ENCODE peak calls at places on chromosomes 16 and 17, in eight cellular contexts. E, O, F, C, A, N, Y and H are unnamed samples.

GRCh38 chr16:317583-317982 is 34.6 kb downstream of the PDIA2 start:
- DNase-seq in Y (no peak), E (no peak), F (no peak), C (no peak), A (no peak), O (no peak), N (no peak), H (no peak)

GRCh38 chr17:38735161-38735997 is 5.2 kb downstream of the CISD3 start:
- DNase-seq in E (peak), Y (no peak), O (peak), F (no peak), A (peak), C (peak), N (peak), H (peak)

GRCh38 chr17:3799181-3799627 is 1.8 kb downstream of the ITGAE start:
- DNase-seq in C (no peak), A (no peak), Y (no peak), O (peak), N (no peak), E (no peak), F (no peak), H (no peak)

GRCh38 chr17:55710410-55710809 is 12.3 kb downstream of the TMEM100 start:
- DNase-seq in A (no peak), Y (no peak), F (no peak), O (no peak), N (no peak), C (no peak), E (no peak), H (no peak)

GRCh38 chr17:28827672-28828071 is 14.9 kb downstream of the FAM222B start:
- DNase-seq in N (no peak), Y (no peak), F (no peak), C (no peak), E (no peak), A (no peak), O (no peak), H (no peak)

GRCh38 chr17:45955326-45955725 is 43.7 kb upstream of the STH start:
- DNase-seq in A (no peak), F (no peak), E (no peak), C (no peak), Y (no peak), N (no peak), O (no peak), H (no peak)

GRCh38 chr17:71437176-71437575 is 683.6 kb upstream of the SOX9 start:
- DNase-seq in N (no peak), Y (no peak), A (no peak), F (no peak), E (no peak), O (no peak), C (no peak), H (no peak)

GRCh38 chr16:28478511-28479180 is 6.5 kb upstream of the NPIPB7 start:
- DNase-seq in C (no peak), A (no peak), N (no peak), O (no peak), Y (no peak), E (no peak), F (no peak), H (no peak)

GRCh38 chr17:55271223-55271571 is 6.4 kb downstream of the HLF start:
- DNase-seq in A (no peak), C (no peak), Y (no peak), O (no peak), F (no peak), E (no peak), N (no peak), H (no peak)

GRCh38 chr17:39349246-39349645 is 52.2 kb downstream of the FBXL20 start:
- DNase-seq in C (no peak), O (no peak), F (no peak), Y (no peak), E (no peak), A (no peak), N (no peak), H (no peak)

GRCh38 chr17:71224824-71225575 is 895.8 kb upstream of the SOX9 start:
- DNase-seq in N (no peak), O (no peak), Y (no peak), C (peak), E (no peak), A (no peak), F (no peak), H (no peak)

DNA sequence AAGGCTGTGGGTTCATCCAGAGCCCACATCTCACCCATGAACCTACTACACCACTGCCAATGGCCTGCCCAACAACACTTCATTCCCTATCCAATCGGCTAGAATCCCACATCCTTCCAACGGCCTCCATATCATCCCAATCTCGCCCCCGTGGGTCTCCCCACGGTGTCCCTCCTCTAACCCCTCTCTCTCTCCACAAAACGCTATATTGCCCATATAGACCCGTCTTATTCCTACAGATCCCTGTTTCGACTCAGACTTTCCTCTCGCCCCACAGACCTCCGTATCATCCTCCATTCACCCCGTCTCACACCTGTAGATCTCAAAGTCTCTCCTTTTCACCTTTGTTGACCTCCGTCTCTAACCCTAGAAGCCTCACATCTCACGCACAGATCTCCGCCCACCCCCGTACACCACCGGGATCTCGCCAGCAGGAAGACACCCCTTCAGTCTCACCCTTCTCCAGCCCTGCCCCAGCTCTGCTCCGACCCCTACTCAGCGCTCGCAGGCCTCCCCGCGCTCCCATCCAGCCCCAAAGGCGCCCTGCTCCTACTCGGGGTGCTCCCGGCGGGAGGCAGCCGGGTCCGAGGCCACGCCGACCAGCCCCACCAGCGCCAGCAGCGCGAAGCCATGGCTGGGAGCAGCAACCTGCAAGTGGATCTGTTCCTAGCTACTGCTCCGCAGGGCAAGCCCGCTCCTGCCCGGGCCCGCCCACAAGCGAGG is at the start of gene FDXR:
- DNase-seq in N (peak), C (no peak), A (no peak), Y (peak), F (no peak), O (peak), E (no peak), H (no peak)
- TF ChIP-seq POLR2A in N (peak), C (peak), A (no peak), Y (no peak), F (no peak), O (peak), E (peak), H (no peak)

GRCh38 chr16:56520251-56520577 is 390 bp upstream of the BBS2 start:
- DNase-seq in C (no peak), O (no peak), N (no peak), E (no peak), A (no peak), Y (no peak), F (no peak), H (no peak)

GRCh38 chr16:56518435-56518834 is 1.4 kb downstream of the BBS2 start:
- DNase-seq in Y (no peak), N (no peak), O (no peak), C (no peak), E (no peak), F (no peak), A (no peak), H (no peak)

GRCh38 chr16:56515665-56516064 is 4.2 kb downstream of the BBS2 start:
- DNase-seq in C (no peak), Y (no peak), O (no peak), F (no peak), A (no peak), N (no peak), E (no peak), H (no peak)

GRCh38 chr16:56517206-56517605 is 2.6 kb downstream of the BBS2 start:
- DNase-seq in O (no peak), F (no peak), E (no peak), Y (no peak), N (no peak), C (no peak), A (no peak), H (no peak)

DNA sequence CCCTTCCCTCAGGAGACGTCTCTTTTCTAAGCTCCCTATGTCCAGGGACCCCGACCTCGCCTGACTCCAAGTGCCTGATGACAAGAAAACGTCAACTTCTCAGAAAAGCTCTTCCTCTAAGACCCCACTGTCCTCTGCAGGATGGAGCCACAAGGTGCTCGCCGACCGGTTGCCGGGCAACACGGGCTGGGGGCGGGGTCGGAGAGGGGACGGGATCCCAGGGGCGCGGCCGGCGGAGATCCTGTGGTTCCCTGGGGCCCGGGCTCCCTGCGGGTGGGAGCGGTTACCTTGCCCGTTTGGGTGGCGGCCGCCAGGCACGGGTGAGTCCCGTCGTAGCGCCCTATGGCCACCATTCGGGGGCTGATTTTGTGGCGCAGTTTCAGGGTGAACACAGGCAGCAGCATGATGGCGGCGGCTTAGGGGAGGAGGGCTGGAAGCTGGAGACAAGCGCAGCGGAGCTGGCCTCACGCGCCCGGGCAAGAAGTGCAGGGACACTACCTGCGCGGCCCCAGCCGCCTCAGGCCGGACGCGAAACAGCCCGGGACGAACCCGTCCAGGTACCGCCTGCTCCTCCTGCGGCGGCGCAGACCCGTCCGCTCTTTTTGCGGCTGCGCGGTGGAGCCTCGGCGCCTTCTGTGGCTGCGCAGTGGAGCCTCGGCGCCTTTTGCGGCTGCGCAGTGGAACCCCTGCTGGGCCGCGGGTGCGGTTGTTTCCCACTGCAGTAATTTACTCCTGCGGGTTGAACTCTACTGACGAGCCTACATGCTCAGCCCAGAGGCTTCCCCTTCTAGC is at the start of gene BBS2:
- DNase-seq in O (peak), A (peak), F (peak), E (peak), N (peak), C (peak), Y (peak), H (peak)
- TF ChIP-seq CTCF in O (peak), A (no peak), F (peak), E (no peak), N (no peak), C (no peak), Y (peak), H (no peak)

GRCh38 chr17:32444301-32445074 is at the start of gene PSMD11:
- DNase-seq in Y (peak), A (peak), O (peak), C (peak), F (peak), E (peak), N (peak), H (peak)
- TF ChIP-seq POLR2A in Y (peak), A (no peak), O (peak), C (peak), F (peak), E (peak), N (peak), H (peak)

GRCh38 chr16:10202650-10203049 is 20.4 kb upstream of the GRIN2A start:
- DNase-seq in O (no peak), Y (no peak), C (no peak), E (peak), N (no peak), A (no peak), F (no peak), H (no peak)
- TF ChIP-seq CTCF in O (no peak), Y (no peak), C (no peak), E (peak), N (no peak), A (no peak), F (no peak), H (no peak)

GRCh38 chr17:76103274-76104139 is at the start of gene EXOC7:
- DNase-seq in C (peak), O (peak), N (peak), Y (peak), F (peak), A (peak), E (peak), H (peak)
- TF ChIP-seq POLR2A in C (peak), O (peak), N (peak), Y (no peak), F (no peak), A (no peak), E (peak), H (peak)

GRCh38 chr17:2453325-2453724 is 52.5 kb upstream of the MNT start:
- DNase-seq in O (no peak), Y (no peak), N (no peak), A (no peak), C (no peak), F (no peak), E (no peak), H (no peak)

GRCh38 chr17:2453865-2454264 is 53.0 kb upstream of the MNT start:
- DNase-seq in F (no peak), A (no peak), C (no peak), N (no peak), O (no peak), Y (no peak), E (no peak), H (no peak)

GRCh38 chr17:2457913-2458312 is 53.8 kb downstream of the METTL16 start:
- DNase-seq in E (no peak), C (no peak), Y (no peak), F (no peak), N (no peak), A (no peak), O (no peak), H (no peak)

GRCh38 chr17:2456475-2456874 is 55.2 kb downstream of the METTL16 start:
- DNase-seq in F (no peak), Y (no peak), O (no peak), N (no peak), A (no peak), E (no peak), C (no peak), H (no peak)

GRCh38 chr17:2455956-2456355 is 55.1 kb upstream of the MNT start:
- DNase-seq in F (no peak), Y (no peak), A (no peak), O (no peak), E (no peak), N (no peak), C (no peak), H (no peak)
- TF ChIP-seq CTCF in F (no peak), Y (no peak), A (no peak), O (no peak), E (no peak), N (no peak), C (no peak), H (no peak)

DNA sequence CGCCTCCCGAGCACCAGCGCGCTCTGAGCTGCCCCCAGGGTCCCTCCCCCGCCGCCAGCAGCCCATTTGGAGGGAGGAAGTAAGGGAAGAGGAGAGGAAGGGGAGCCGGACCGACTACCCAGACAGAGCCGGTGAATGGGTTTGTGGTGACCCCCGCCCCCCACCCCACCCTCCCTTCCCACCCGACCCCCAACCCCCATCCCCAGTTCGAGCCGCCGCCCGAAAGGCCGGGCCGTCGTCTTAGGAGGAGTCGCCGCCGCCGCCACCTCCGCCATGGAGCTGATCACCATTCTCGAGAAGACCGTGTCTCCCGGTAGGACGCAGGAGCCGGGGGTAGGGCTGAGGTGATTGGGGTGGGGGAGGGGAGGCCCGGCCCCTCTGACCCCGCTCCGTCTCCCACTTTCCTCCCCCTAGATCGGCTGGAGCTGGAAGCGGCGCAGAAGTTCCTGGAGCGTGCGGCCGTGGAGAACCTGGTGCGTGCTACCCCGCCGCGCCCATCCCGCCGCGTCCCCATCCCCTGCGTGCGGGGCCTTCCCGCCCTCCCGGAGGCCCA is 329 bp downstream of the KPNB1 start:
- DNase-seq in C (no peak), Y (peak), N (peak), A (no peak), F (peak), O (peak), E (peak), H (no peak)
- TF ChIP-seq POLR2A in C (peak), Y (no peak), N (peak), A (no peak), F (no peak), O (peak), E (peak), H (no peak)